ENCODE peak calls at places on chromosomes 11 and 22, in eight cellular contexts. X is tibial nerve; O is CD8-positive, alpha-beta T cell; C is hepatocyte; E is fibroblast of lung; I is mucosa of descending colon; J is GM12878; N is left ventricle myocardium inferior. K is an unnamed sample.

GRCh38 chr22:42304021-42304790 is 33.8 kb upstream of the TCF20 start:
- DNase-seq in X (no peak), O (no peak), C (peak; percentile 47), E (no peak), I (no peak), J (no peak), N (no peak), K (peak; percentile 92)

GRCh38 chr11:131893103-131893502 is 522.7 kb downstream of the NTM start:
- DNase-seq in X (no peak), O (no peak), C (no peak), E (no peak), I (no peak), J (peak; percentile 83), N (no peak), K (no peak)

GRCh38 chr11:129750343-129751292 is 65.0 kb upstream of the TMEM45B start:
- DNase-seq in X (peak; percentile 42), O (peak; percentile 82), C (peak; percentile 88), E (peak; percentile 76), I (peak; percentile 80), J (no peak), N (peak; percentile 62), K (peak; percentile 80)

GRCh38 chr11:77779935-77780334 is 40.6 kb downstream of the RSF1 start:
- DNase-seq in X (no peak), O (no peak), C (peak; percentile 16), E (peak; percentile 44), I (peak; percentile 19), J (no peak), N (no peak), K (peak; percentile 70)

GRCh38 chr11:134252539-134253188 is 488 bp downstream of the THYN1 start:
- DNase-seq in X (no peak), O (peak; percentile 15), C (peak; percentile 45), E (no peak), I (peak; percentile 38), J (no peak), N (no peak), K (no peak)

GRCh38 chr11:45041556-45041955 is 90.9 kb upstream of the TP53I11 start:
- DNase-seq in X (no peak), O (no peak), C (no peak), E (no peak), I (no peak), J (no peak), N (no peak), K (no peak)

GRCh38 chr11:72971211-72971610 is 157.0 kb downstream of the ATG16L2 start:
- DNase-seq in X (no peak), O (no peak), C (no peak), E (no peak), I (no peak), J (no peak), N (no peak), K (no peak)

GRCh38 chr11:44219830-44220778 is 89.8 kb downstream of the ALX4 start:
- DNase-seq in X (no peak), O (no peak), C (no peak), E (no peak), I (no peak), J (no peak), N (no peak), K (no peak)

GRCh38 chr11:10540546-10540914 is 457 bp downstream of the RNF141 start:
- DNase-seq in X (peak; percentile 25), O (no peak), C (peak; percentile 71), E (peak; percentile 24), I (peak; percentile 72), J (no peak), N (no peak), K (peak; percentile 59)

GRCh38 chr11:115674176-115674575 is 170.0 kb upstream of the CADM1 start:
- DNase-seq in X (no peak), O (no peak), C (no peak), E (no peak), I (no peak), J (no peak), N (no peak), K (no peak)

GRCh38 chr11:13169709-13170108 is 107.9 kb upstream of the BMAL1 start:
- DNase-seq in X (no peak), O (no peak), C (no peak), E (peak; percentile 96), I (no peak), J (no peak), N (no peak), K (no peak)

GRCh38 chr11:68093565-68093964 is 27.6 kb downstream of the CHKA start:
- DNase-seq in X (no peak), O (no peak), C (no peak), E (peak; percentile 3), I (no peak), J (no peak), N (no peak), K (no peak)

DNA sequence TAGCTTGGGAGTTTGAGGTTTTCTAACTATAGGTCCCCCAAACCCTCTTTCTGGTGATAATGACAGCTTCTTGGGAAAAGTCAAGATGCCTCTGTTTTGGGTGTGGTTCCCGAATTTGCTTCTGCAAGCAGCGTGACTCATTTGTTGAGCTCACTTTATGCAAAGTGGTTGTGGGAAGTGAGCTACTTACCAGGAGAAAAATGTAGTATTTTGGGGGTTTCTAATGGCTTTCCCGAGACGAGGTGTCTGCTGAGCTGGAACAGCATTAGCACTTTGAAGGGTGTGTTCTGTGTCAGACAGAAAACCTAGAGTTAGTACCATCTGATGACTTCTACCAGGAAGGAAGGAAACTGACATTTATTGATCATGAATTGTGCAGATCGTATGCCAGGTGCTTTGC is 109.0 kb upstream of the CD44 start:
- DNase-seq in X (no peak), O (peak; percentile 28), C (no peak), E (peak; percentile 89), I (no peak), J (peak; percentile 81), N (no peak), K (no peak)
- H3K4me3 ChIP-seq in X (no peak overlapping the region), O (no peak overlapping the region), C (no peak overlapping the region), E (no peak overlapping the region), I (no peak overlapping the region), J (no peak overlapping the region), N (no peak overlapping the region), K (no peak overlapping the region)

DNA sequence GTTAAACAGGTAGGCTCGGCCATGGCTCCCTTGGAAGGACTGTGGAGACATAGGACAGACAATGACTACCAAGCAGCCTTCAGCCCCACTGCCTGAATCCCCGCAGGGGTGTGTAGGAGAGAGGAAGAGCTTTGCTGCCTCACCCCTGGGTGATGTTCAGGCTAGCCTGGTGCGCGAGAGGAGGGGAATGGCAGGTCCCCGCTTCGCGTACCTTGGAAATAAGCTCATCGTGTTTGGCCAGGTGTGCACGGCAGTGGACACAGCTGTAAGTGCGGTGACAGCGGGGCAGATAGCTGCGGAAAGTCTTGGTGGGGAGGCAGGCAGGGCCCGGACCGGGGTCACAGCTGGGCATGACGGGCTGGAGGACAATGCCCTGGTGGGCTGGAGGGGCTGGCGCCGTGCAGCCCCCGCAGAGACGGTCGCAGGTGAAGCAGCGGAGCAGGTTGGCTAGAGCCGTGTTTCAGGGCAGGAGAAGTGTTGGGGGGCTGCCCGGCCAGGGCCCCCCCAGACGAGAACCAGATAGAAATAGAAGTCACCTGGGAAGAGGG is 2.9 kb downstream of the YPEL4 start:
- DNase-seq in X (no peak), O (no peak), C (peak; percentile 34), E (no peak), I (no peak), J (no peak), N (no peak), K (no peak)
- H3K4me1 ChIP-seq in X (no peaks in the 10 kb centered on the region), O (peaks cover 19% of the 10 kb centered on the region), C (peaks cover 53% of the 10 kb centered on the region), E (peaks cover 23% of the 10 kb centered on the region), I (no peaks in the 10 kb centered on the region), J (peaks cover 12% of the 10 kb centered on the region), N (peaks cover 62% of the 10 kb centered on the region), K (peaks cover 4% of the 10 kb centered on the region)

DNA sequence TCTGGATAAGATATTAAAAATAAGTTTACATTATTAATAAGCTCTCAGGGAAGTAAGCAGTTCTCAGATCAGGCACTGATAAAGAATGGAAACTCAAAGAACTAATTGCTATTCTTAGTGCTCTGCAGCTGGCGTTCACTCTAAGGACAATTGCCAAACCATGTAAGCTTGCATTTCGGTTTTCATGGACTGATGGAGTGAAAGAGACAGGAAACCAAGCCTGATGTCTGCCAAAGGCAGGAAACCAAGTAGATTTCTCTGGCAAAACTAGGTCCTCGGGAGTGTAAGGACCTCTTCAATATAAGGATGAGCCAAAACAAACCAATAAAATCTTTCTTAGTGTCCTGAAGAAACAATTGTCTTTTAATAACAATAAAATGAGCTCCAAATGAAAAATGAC is 355.2 kb downstream of the RAB38 start:
- DNase-seq in X (no peak), O (no peak), C (no peak), E (peak; percentile 2), I (no peak), J (no peak), N (no peak), K (no peak)
- TF ChIP-seq CTCF in X (no peak), O (no peak), C (no peak), E (no peak), I (no peak), J (no peak), N (no peak), K (no peak)

DNA sequence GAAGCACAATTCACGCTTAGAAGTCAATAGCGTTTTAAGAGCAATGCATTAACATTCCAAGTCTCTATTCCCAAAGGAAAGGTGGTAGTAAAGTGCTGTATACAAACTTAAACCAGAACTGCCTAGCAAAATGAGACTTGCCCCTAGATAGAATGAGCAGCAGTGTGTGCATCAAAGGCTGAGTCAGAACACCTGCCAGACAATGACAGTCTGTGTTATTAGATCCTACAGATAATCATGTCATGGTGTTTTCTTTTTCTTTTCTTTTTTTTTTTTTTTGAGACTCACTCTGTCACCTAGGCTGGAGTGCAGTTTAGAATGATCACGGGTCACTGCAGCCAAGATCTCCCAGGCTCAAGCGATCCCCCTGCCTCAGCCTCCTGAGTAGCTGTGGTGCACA is 1.6 kb downstream of the RTCB start:
- DNase-seq in X (no peak), O (no peak), C (no peak), E (no peak), I (no peak), J (no peak), N (no peak), K (no peak)
- H3K4me3 ChIP-seq in X (no peak overlapping the region), O (peak overlapping the region; percentile 82), C (no peak overlapping the region), E (peak overlapping the region; percentile 100), I (no peak overlapping the region), J (peak overlapping the region; percentile 81), N (peak overlapping the region; percentile 98), K (peak overlapping the region; percentile 73)

DNA sequence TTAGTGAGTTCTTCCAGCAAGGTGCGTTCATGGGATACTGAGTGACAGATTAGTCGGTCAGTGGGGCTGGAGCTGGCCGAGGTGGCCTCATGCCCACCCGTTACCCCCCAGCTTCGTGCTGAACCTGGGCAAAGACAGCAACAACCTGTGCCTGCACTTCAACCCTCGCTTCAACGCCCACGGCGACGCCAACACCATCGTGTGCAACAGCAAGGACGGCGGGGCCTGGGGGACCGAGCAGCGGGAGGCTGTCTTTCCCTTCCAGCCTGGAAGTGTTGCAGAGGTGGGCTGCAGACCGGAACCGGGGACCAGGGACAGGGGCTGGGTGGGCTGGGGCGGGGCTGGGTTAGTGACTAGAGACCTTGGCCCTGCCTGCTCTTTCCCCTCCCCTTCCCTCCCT is 2.9 kb downstream of the LGALS1 start:
- DNase-seq in X (no peak), O (no peak), C (no peak), E (no peak), I (no peak), J (no peak), N (no peak), K (no peak)
- H3K4me1 ChIP-seq in X (peaks cover 7% of the 10 kb centered on the region), O (peaks cover 36% of the 10 kb centered on the region), C (peaks cover 10% of the 10 kb centered on the region), E (peaks cover 13% of the 10 kb centered on the region), I (peaks cover 44% of the 10 kb centered on the region), J (peaks cover 27% of the 10 kb centered on the region), N (peaks cover 73% of the 10 kb centered on the region), K (peaks cover 9% of the 10 kb centered on the region)